ENCODE peak calls at places on chromosomes 5 and 9, in seven cellular contexts. O, G, S, T, Q, U and R are unnamed samples.

GRCh38 chr9:90964101-90965020 is 162.7 kb downstream of the SYK start:
- DNase-seq in U (no peak), O (no peak), G (no peak), S (no peak), T (no peak), Q (no peak), R (no peak)

GRCh38 chr5:171207256-171207866 is 101.7 kb upstream of the TLX3 start:
- DNase-seq in Q (peak), G (no peak), U (no peak), O (no peak), S (no peak), T (no peak), R (no peak)

GRCh38 chr5:37552770-37553719 is 173.9 kb downstream of the WDR70 start:
- DNase-seq in O (no peak), U (no peak), Q (peak), G (no peak), S (no peak), T (no peak), R (no peak)

GRCh38 chr9:133552236-133552635 is 17.7 kb downstream of the ADAMTSL2 start:
- DNase-seq in T (no peak), Q (no peak), S (no peak), O (no peak), G (no peak), U (no peak), R (no peak)

GRCh38 chr5:36777105-36777757 is 99.3 kb upstream of the NIPBL start:
- DNase-seq in G (no peak), U (no peak), Q (peak), S (no peak), T (no peak), O (no peak), R (no peak)

GRCh38 chr9:114314881-114315722 is 7.8 kb upstream of the ORM1 start:
- DNase-seq in S (no peak), T (no peak), G (peak), Q (no peak), O (no peak), U (no peak), R (peak)

GRCh38 chr5:87191645-87192044 is 76.0 kb upstream of the RASA1 start:
- DNase-seq in T (no peak), U (no peak), Q (no peak), S (no peak), O (no peak), G (no peak), R (no peak)

GRCh38 chr9:128819716-128820664 is 1.7 kb downstream of the ENDOG start:
- DNase-seq in G (no peak), T (no peak), S (no peak), Q (no peak), U (peak), O (no peak), R (no peak)

GRCh38 chr5:145385276-145385675 is 449.9 kb downstream of the PRELID2 start:
- DNase-seq in U (no peak), Q (no peak), T (no peak), G (no peak), O (no peak), S (no peak), R (no peak)